ENCODE peak calls at places on chromosomes 16 and 17, in six cellular contexts. C is HCT116, Q is MM.1S, B is hepatocyte, O is PC-3, N is GM23338. I is an unnamed sample.

GRCh38 chr16:78994135-78994534 is 606.4 kb downstream of the MAF start:
- DNase-seq in C (no peak), Q (no peak), B (no peak), O (no peak), N (no peak), I (no peak)

GRCh38 chr17:50079334-50080095 is 15.6 kb upstream of the PDK2 start:
- DNase-seq in C (peak), Q (no peak), B (no peak), O (peak), N (peak), I (peak)

GRCh38 chr17:28745777-28746473 is 2.1 kb downstream of the TRAF4 start:
- DNase-seq in C (no peak), Q (no peak), B (no peak), O (peak), N (peak), I (no peak)

GRCh38 chr17:62869885-62870580 is 61.9 kb upstream of the MARCHF10 start:
- DNase-seq in C (no peak), Q (peak), B (peak), O (peak), N (peak), I (peak)

GRCh38 chr17:49406791-49407190 is 7.9 kb downstream of the PHB1 start:
- DNase-seq in C (no peak), Q (no peak), B (no peak), O (no peak), N (no peak), I (no peak)

GRCh38 chr16:74603848-74604247 is 3.1 kb downstream of the GLG1 start:
- DNase-seq in C (no peak), Q (no peak), B (no peak), O (peak), N (no peak), I (no peak)

GRCh38 chr17:1511290-1511689 is 5.1 kb downstream of the INPP5K start:
- DNase-seq in C (no peak), Q (no peak), B (no peak), O (no peak), N (no peak), I (no peak)

GRCh38 chr17:39919087-39919683 is 750 bp upstream of the GSDMB start:
- DNase-seq in C (no peak), Q (no peak), B (no peak), O (no peak), N (no peak), I (no peak)

GRCh38 chr17:30530346-30531025 is 53.3 kb downstream of the GOSR1 start:
- DNase-seq in C (no peak), Q (no peak), B (no peak), O (no peak), N (no peak), I (no peak)

GRCh38 chr17:7707446-7707845 is 2.4 kb downstream of the EFNB3 start:
- DNase-seq in C (no peak), Q (no peak), B (no peak), O (no peak), N (peak), I (peak)

GRCh38 chr17:37848690-37849616 is 75.3 kb upstream of the TBC1D3K start:
- DNase-seq in C (peak), Q (peak), B (peak), O (peak), N (no peak), I (no peak)

GRCh38 chr17:71970312-71970711 is 150.5 kb upstream of the SOX9 start:
- DNase-seq in C (no peak), Q (no peak), B (peak), O (peak), N (no peak), I (no peak)

GRCh38 chr17:5379351-5380107 is 39.9 kb downstream of the NUP88 start:
- DNase-seq in C (no peak), Q (no peak), B (no peak), O (no peak), N (no peak), I (no peak)

GRCh38 chr16:379183-379960 is 2.4 kb downstream of the PGAP6 start:
- DNase-seq in C (no peak), Q (no peak), B (peak), O (no peak), N (peak), I (no peak)

GRCh38 chr17:73552300-73553088 is 91.8 kb downstream of the SDK2 start:
- DNase-seq in C (no peak), Q (no peak), B (no peak), O (no peak), N (no peak), I (no peak)

GRCh38 chr17:61410555-61411089 is 11.0 kb downstream of the TBX2 start:
- DNase-seq in C (no peak), Q (peak), B (peak), O (no peak), N (peak), I (peak)

GRCh38 chr17:68394608-68395331 is 62.5 kb downstream of the WIPI1 start:
- DNase-seq in C (no peak), Q (no peak), B (no peak), O (no peak), N (no peak), I (no peak)

GRCh38 chr16:19167710-19168172 is 299 bp upstream of the SYT17 start:
- DNase-seq in C (peak), Q (peak), B (peak), O (peak), N (peak), I (peak)

GRCh38 chr16:11084484-11085024 is 140.2 kb downstream of the CLEC16A start:
- DNase-seq in C (peak), Q (no peak), B (no peak), O (peak), N (no peak), I (no peak)

GRCh38 chr16:89583197-89583894 is 7.8 kb downstream of the CPNE7 start:
- DNase-seq in C (no peak), Q (no peak), B (no peak), O (no peak), N (no peak), I (no peak)

GRCh38 chr16:83698964-83699363 is 108.8 kb upstream of the HSBP1 start:
- DNase-seq in C (no peak), Q (no peak), B (no peak), O (no peak), N (no peak), I (no peak)

GRCh38 chr17:47230864-47231263 is 21.7 kb downstream of the MYL4 start:
- DNase-seq in C (no peak), Q (peak), B (no peak), O (no peak), N (no peak), I (no peak)

GRCh38 chr17:63984651-63985386 is 12.1 kb upstream of the SCN4A start:
- DNase-seq in C (peak), Q (no peak), B (peak), O (peak), N (no peak), I (no peak)

GRCh38 chr16:30350134-30350871 is 4.8 kb downstream of the CD2BP2 start:
- DNase-seq in C (no peak), Q (peak), B (no peak), O (no peak), N (no peak), I (no peak)

GRCh38 chr17:65279456-65279855 is 142.3 kb downstream of the RGS9 start:
- DNase-seq in C (no peak), Q (no peak), B (no peak), O (no peak), N (no peak), I (no peak)

GRCh38 chr17:65278820-65279184 is 141.6 kb downstream of the RGS9 start:
- DNase-seq in C (no peak), Q (no peak), B (no peak), O (no peak), N (no peak), I (no peak)

GRCh38 chr17:65278050-65278819 is 141.1 kb downstream of the RGS9 start:
- DNase-seq in C (peak), Q (no peak), B (peak), O (peak), N (peak), I (peak)

GRCh38 chr17:65287040-65287439 is 149.9 kb downstream of the RGS9 start:
- DNase-seq in C (no peak), Q (no peak), B (no peak), O (no peak), N (no peak), I (no peak)

GRCh38 chr17:65283704-65284103 is 146.5 kb downstream of the RGS9 start:
- DNase-seq in C (no peak), Q (no peak), B (no peak), O (peak), N (no peak), I (no peak)
- TF ChIP-seq EZH2phosphoT487 in C (no peak), Q (no peak), B (no peak), O (no peak), N (no peak), I (no peak)

DNA sequence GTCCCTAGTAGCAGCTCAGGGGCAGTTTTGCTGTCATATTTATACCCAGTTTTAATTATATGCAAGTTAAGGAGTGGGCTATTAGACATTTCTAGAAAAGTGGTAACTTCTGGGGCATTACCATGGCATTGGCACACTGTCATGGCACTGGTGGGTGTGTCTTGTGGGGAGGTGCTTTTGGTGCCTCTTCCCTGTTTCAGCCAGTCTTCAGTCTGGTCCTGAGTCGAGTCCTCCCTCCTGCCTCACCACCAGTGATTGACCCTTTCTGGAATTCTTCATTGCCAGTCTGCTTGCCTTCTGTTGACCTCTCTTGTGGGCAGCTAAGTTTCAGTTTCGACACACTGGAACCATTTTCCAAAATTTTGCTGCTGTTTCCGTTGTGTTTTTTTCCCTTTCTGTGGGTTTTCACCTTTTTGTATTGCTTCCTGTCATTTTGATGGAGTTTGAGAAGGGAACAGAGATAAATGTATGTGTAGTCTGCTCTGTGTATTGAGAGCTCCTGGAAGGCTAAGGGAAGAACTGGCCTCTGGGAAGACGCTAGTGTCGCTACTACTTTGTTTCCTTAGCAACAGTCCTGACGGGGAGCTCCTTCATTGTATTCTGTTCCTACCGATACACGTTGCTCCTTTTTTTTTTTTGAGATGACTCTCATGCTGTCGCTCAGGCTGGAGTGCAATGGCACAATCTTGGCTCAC is 10.6 kb downstream of the WWP2 start:
- DNase-seq in C (no peak), Q (no peak), B (no peak), O (no peak), N (no peak), I (peak)
- TF ChIP-seq CTCF in C (no peak), Q (no peak), B (no peak), O (no peak), N (no peak), I (no peak)

DNA sequence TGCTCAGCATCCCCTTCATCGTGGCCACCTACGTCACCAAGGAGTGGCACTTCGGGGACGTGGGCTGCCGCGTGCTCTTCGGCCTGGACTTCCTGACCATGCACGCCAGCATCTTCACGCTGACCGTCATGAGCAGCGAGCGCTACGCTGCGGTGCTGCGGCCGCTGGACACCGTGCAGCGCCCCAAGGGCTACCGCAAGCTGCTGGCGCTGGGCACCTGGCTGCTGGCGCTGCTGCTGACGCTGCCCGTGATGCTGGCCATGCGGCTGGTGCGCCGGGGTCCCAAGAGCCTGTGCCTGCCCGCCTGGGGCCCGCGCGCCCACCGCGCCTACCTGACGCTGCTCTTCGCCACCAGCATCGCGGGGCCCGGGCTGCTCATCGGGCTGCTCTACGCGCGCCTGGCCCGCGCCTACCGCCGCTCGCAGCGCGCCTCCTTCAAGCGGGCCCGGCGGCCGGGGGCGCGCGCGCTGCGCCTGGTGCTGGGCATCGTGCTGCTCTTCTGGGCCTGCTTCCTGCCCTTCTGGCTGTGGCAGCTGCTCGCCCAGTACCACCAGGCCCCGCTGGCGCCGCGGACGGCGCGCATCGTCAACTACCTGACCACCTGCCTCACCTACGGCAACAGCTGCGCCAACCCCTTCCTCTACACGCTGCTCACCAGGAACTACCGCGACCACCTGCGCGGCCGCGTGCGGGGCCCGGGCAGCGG is 3.2 kb downstream of the UTS2R start:
- DNase-seq in C (no peak), Q (no peak), B (no peak), O (no peak), N (peak), I (no peak)
- TF ChIP-seq EZH2 in C (no peak), Q (no peak), B (no peak), O (no peak), N (no peak), I (no peak)

DNA sequence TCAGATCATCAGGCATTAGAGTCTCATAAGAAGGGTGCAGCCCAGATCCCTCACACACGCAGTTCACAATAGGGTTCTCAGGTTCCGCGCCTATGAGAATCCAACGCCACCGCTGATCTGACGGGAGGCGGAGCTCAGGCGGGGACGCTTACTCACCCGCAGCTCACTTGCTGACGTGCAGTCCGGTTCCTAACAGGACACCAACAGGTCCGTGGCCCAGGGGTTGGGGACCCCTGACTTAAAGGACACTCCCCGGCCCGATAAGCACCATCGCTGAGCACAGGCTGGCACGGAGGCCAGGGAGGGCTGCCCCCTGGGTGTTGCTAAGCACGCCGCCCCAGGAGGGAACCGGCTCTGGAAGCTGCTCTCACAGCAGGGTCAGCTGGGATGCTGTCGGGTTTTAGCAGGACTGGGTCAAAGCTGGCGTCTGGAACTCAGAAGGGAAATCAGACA is 30.1 kb upstream of the BAHCC1 start:
- DNase-seq in C (peak), Q (no peak), B (peak), O (peak), N (peak), I (peak)
- TF ChIP-seq EZH2phosphoT487 in C (no peak), Q (no peak), B (no peak), O (no peak), N (no peak), I (peak)

GRCh38 chr16:71555230-71555891 is 21.5 kb downstream of the TAT start:
- DNase-seq in C (no peak), Q (no peak), B (no peak), O (no peak), N (no peak), I (no peak)

GRCh38 chr16:71557299-71557698 is 19.6 kb downstream of the TAT start:
- DNase-seq in C (no peak), Q (no peak), B (no peak), O (no peak), N (no peak), I (no peak)

GRCh38 chr16:71547168-71547567 is 20.9 kb downstream of the CHST4 start:
- DNase-seq in C (no peak), Q (no peak), B (no peak), O (no peak), N (no peak), I (no peak)

GRCh38 chr16:71557954-71558582 is 18.8 kb downstream of the TAT start:
- DNase-seq in C (no peak), Q (no peak), B (no peak), O (no peak), N (no peak), I (no peak)

GRCh38 chr16:71552698-71553503 is 24.0 kb downstream of the TAT start:
- DNase-seq in C (peak), Q (no peak), B (no peak), O (peak), N (peak), I (peak)
- TF ChIP-seq CTCF in C (peak), Q (no peak), B (no peak), O (peak), N (peak), I (peak)

DNA sequence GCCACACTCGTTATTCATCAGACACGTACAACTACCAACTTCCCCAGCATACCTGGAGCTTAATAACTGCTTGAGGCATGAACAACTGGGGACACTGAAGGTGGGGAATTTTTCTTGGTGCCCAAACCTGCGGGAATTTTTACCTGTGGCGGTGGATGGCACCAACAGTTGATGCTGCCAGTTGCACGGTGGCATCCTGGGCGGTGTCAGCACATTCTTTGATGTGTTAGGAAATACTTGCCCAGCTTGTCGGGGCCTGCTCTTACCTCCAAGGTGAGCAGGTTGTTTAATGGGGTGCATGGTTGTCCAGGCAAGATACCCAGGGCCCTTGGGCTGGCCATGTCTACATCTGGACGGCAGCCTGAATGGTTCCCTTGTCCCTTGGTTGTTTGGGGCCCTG is 79.6 kb downstream of the CRISPLD2 start:
- DNase-seq in C (no peak), Q (no peak), B (no peak), O (no peak), N (no peak), I (no peak)
- TF ChIP-seq EZH2 in C (no peak), Q (no peak), B (no peak), O (no peak), N (no peak), I (no peak)

DNA sequence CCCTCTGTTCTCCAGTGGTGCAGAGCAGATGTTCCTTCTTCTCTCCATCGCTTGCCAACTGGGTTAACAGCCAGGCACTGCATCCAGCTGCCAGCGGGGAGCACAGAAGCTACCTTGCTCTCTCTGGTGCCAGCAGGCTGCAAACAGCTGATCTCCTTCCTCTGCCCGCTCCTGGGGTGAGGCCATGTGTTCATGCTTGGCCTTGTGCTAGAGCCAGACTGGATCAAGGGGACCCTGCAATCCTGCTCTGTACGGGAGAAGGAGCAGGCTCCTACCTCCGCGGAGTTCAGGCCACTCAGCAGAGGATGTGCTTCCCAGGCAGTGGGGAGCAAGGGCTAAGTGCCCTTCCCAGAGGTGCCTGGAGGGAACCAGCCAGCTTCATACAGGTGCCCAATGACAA is 24.0 kb upstream of the ENGASE start:
- DNase-seq in C (no peak), Q (no peak), B (no peak), O (no peak), N (no peak), I (no peak)
- TF ChIP-seq EZH2phosphoT487 in C (no peak), Q (no peak), B (no peak), O (no peak), N (no peak), I (no peak)